ENCODE peak calls at places on chromosomes 4 and X, in four cellular contexts. V is mesothelial cell of epicardium, T is fibroblast of pulmonary artery, J is thoracic aorta. M is an unnamed sample.

GRCh38 chr4:121711263-121712000 is 14.7 kb upstream of the ANXA5 start:
- DNase-seq in J (peak), V (peak), T (peak), M (peak)

GRCh38 chr4:19831644-19832285 is 419.9 kb upstream of the SLIT2 start:
- DNase-seq in T (no peak), J (no peak), V (no peak), M (no peak)

GRCh38 chr4:73341454-73341853 is 62.6 kb upstream of the ALB start:
- DNase-seq in T (peak), J (no peak), V (no peak), M (no peak)

GRCh38 chrX:118745570-118745969 is 18.2 kb downstream of the IL13RA1 start:
- DNase-seq in J (no peak), V (no peak), T (peak), M (no peak)

GRCh38 chrX:68939868-68940267 is 111.0 kb downstream of the EFNB1 start:
- DNase-seq in J (no peak), V (no peak), T (no peak), M (no peak)

GRCh38 chr4:71195932-71196331 is 142.9 kb upstream of the SLC4A4 start:
- DNase-seq in J (no peak), V (no peak), T (no peak), M (no peak)

GRCh38 chrX:13966071-13966850 is 63.4 kb downstream of the GEMIN8 start:
- DNase-seq in V (no peak), J (no peak), T (peak), M (no peak)

GRCh38 chr4:98516042-98516440 is 142.4 kb downstream of the TSPAN5 start:
- DNase-seq in J (no peak), T (peak), V (no peak), M (no peak)

GRCh38 chrX:41958861-41959260 is 35.5 kb upstream of the CASK start:
- DNase-seq in V (no peak), T (no peak), J (no peak), M (no peak)

GRCh38 chr4:103493450-103494159 is 226.2 kb downstream of the TACR3 start:
- DNase-seq in J (no peak), V (no peak), T (no peak), M (no peak)

GRCh38 chr4:36088542-36088941 is 155.8 kb downstream of the ARAP2 start:
- DNase-seq in J (no peak), V (no peak), T (no peak), M (no peak)

GRCh38 chrX:71095971-71096701 is 485 bp downstream of the FOXO4 start:
- DNase-seq in J (no peak), V (no peak), T (no peak), M (no peak)

GRCh38 chr4:152700151-152700550 is 20.4 kb upstream of the TMEM154 start:
- DNase-seq in T (peak), V (no peak), J (no peak), M (no peak)

GRCh38 chr4:19729873-19730735 is 521.6 kb upstream of the SLIT2 start:
- DNase-seq in T (peak), J (no peak), V (no peak), M (no peak)

GRCh38 chr4:186563761-186564160 is 8.4 kb upstream of the MTNR1A start:
- DNase-seq in V (no peak), J (no peak), T (no peak), M (no peak)

GRCh38 chrX:91435465-91435864 is 826 bp downstream of the PABPC5 start:
- DNase-seq in T (no peak), J (no peak), V (no peak), M (no peak)

GRCh38 chr4:61431131-61431530 is 231.0 kb downstream of the ADGRL3 start:
- DNase-seq in J (no peak), T (no peak), V (no peak), M (no peak)

GRCh38 chr4:83552085-83552484 is 16.2 kb downstream of the GPAT3 start:
- DNase-seq in V (no peak), T (peak), J (no peak), M (no peak)

GRCh38 chrX:6225307-6226052 is 3.2 kb downstream of the NLGN4X start:
- DNase-seq in T (no peak), J (no peak), V (no peak), M (no peak)

GRCh38 chr4:82733636-82734035 is 65.0 kb downstream of the SCD5 start:
- DNase-seq in J (no peak), T (peak), V (no peak), M (no peak)

GRCh38 chr4:185830263-185830994 is 18.4 kb upstream of the SORBS2 start:
- DNase-seq in V (no peak), T (no peak), J (no peak), M (no peak)

GRCh38 chr4:114052227-114052626 is 72.8 kb upstream of the ARSJ start:
- DNase-seq in J (no peak), T (no peak), V (no peak), M (no peak)

GRCh38 chrX:10048695-10049094 is 81.5 kb downstream of the CLDN34 start:
- DNase-seq in V (no peak), J (no peak), T (no peak), M (no peak)

GRCh38 chr4:182724414-182724813 is 192.8 kb downstream of the DCTD start:
- DNase-seq in T (no peak), V (no peak), J (no peak), M (no peak)

GRCh38 chr4:109662786-109663185 is 40.5 kb downstream of the CASP6 start:
- DNase-seq in J (no peak), T (no peak), V (no peak), M (no peak)

DNA sequence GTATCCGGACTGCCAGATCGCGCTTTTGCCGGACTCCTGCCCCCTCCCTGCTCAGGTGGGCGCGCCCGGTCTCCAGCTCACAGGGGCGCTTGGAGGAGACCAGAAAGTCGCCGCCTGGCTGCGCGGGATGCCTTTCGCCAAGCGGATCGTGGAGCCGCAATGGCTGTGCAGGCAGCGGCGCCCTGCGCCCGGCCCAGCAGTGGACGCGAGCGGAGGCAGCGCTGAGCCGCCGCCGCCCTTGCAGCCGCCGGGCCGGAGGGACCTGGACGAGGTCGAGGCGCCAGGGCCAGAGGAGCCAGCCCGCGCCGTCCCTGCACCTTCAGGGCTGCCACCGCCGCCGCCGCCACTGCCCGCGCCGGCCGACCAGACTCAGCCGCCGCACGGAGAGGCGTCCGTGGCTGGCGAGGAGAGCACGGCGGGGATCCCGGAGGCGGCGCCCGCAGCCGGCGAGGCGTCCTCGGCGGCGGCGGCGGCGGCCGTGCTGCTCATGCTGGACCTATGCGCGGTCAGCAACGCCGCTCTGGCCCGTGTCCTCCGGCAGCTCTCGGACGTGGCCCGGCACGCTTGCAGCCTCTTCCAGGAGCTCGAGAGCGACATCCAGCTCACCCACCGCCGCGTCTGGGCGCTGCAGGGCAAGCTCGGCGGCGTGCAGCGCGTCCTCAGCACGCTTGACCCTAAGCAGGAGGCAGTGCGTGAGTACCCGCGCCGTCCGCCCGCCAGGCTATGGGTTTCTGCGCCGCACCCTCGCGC is 806 bp downstream of the NHS start:
- DNase-seq in T (peak), V (no peak), J (no peak), M (no peak)
- TF ChIP-seq CTCF in T (no peak), V (no peak), J (no peak), M (no peak)

GRCh38 chr4:95465010-95465409 is 83.8 kb downstream of the UNC5C start:
- DNase-seq in T (no peak), V (no peak), J (no peak), M (no peak)

GRCh38 chr4:95466791-95467190 is 82.0 kb downstream of the UNC5C start:
- DNase-seq in V (no peak), J (no peak), T (no peak), M (no peak)

GRCh38 chr4:95472538-95472937 is 76.2 kb downstream of the UNC5C start:
- DNase-seq in J (no peak), T (no peak), V (no peak), M (no peak)

GRCh38 chr4:95470622-95471021 is 78.2 kb downstream of the UNC5C start:
- DNase-seq in T (no peak), J (no peak), V (no peak), M (no peak)

GRCh38 chr4:95469617-95470016 is 79.2 kb downstream of the UNC5C start:
- DNase-seq in T (no peak), J (no peak), V (no peak), M (no peak)
- TF ChIP-seq CTCF in T (no peak), J (no peak), V (no peak), M (no peak)

DNA sequence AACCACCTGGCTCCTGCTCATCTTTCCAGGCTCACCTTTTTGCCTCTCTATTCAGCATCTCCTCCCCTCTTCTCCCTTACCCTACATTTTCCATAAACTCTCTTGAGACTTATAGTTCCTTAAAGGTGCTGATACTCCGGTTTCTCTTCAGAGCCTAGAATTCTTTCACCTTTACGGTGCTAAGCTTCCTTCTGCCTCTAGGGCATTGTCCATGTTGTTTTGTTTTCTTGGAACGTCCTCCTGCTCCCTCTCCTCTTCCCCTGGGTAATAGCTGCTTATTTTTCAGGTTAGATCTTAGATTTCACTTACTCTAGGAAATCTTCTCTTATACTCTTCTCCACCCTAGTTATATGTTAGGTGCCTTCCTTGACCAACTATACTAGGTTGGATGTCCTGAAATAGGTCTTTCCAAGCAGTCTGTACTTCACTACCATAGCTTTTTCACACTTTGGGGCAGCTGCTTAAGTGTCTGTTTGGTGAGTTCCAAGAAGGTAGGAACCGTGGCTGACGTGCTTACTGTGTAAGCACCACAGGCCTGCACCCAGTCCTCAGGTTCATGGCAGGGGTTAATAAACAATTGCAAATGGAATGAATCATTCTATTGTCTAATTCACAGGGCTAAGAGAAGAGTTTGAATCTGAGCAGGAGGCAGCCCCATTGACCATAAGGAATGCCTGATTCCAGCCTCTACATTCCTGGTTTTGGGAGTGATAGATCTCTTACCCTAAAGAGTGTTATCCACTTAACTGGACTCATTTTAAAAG is 227.5 kb downstream of the MGST2 start:
- DNase-seq in V (no peak), T (peak), J (no peak), M (no peak)
- TF ChIP-seq CTCF in V (no peak), T (peak), J (no peak), M (no peak)

GRCh38 chrX:110852180-110852579 is 56.6 kb upstream of the CHRDL1 start:
- DNase-seq in V (no peak), J (no peak), T (peak), M (no peak)
- TF ChIP-seq CTCF in V (peak), J (no peak), T (peak), M (no peak)

DNA sequence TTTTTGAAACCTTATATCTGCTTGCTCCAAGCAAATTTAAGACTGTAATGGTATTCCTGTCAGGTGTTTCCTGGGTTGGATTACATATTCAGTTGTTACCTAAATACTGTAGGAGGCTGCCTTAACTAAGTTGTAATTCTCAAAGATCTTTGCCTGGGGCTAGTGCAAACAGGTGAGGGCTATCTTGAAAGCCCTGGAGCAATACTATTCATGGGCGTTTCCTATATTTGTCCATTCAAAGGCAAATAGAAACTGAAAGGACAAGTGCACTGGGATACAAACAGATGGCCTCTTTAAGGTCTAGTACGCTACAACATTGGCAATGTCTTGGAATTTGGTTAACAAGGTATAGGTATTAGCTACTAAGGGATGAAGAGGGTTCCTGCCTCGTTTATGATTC is 84.1 kb upstream of the CT45A1 start:
- DNase-seq in J (no peak), T (no peak), V (no peak), M (no peak)
- TF ChIP-seq CTCF in J (no peak), T (no peak), V (no peak), M (no peak)

DNA sequence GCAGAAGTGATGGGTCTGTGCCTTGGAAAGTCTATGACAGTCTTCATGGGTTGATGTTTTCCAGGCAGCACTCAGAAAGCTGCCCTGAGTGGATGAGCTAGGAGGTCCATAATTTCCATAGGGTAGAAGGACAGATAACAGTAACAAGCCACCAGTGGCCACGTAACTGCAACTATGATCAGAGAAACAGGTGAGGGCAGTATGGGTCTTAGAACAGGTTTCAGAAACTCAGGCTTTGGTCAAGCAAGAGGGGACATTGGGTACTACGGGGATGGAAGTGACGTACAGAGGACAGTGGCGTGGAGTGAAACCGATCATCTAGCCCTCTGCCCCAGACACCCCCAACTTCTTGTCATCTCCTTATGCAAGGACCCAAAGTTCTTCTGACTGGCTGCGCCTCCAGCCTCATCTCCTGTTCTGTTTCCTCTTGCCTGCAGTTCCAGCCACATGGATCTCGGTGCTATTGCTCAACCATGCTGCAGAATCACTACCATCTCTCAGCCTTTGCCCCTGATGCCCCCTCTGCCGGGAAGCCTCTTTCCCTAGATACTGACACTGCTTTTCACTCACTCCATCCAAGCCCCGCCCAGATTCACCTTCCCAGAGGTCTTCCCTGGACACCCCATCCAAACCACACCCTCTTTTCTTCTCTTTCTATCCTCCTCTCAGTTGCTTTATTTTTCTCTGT is 123.4 kb downstream of the MFAP3L start:
- DNase-seq in V (no peak), J (no peak), T (no peak), M (no peak)
- TF ChIP-seq CTCF in V (no peak), J (peak), T (no peak), M (no peak)

GRCh38 chrX:8749697-8750096 is 17.8 kb upstream of the ANOS1 start:
- DNase-seq in V (no peak), J (no peak), T (no peak), M (no peak)

GRCh38 chrX:8760021-8760420 is 28.1 kb upstream of the ANOS1 start:
- DNase-seq in V (no peak), J (no peak), T (no peak), M (no peak)

GRCh38 chrX:8755813-8756212 is 23.9 kb upstream of the ANOS1 start:
- DNase-seq in J (no peak), T (no peak), V (no peak), M (no peak)

GRCh38 chrX:8755116-8755515 is 23.2 kb upstream of the ANOS1 start:
- DNase-seq in V (no peak), T (no peak), J (no peak), M (no peak)
- TF ChIP-seq CTCF in V (no peak), T (no peak), J (no peak), M (no peak)

DNA sequence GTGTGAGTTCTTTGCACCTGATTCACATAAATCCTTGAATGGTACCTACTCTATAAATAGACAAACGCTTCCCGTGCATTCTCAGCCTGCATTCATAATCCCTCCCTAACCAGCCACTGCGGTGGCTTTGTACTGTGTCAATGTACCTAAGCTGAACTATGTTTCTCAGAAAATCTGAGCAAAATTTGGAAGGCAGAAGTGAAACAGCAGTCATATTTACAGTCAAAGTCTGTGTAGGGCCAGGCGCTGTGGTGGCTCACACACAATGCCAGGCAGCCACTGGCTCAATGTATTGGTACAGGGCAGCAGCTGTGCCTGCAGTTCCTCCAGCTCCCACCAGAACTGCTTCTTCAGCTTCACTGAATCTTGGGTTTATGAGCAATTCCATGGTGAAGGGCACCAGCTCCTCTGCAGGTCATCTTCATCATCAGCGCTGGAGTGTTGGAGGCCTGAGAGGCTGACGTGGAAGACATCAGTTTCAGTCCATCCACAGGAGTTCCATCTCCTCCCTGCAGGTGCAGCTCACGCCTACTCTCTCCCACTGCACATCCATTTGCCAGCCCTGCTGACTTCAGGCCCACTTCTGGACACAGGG is 32.3 kb upstream of the IRF2 start:
- DNase-seq in T (no peak), V (no peak), J (no peak), M (no peak)
- TF ChIP-seq CTCF in T (peak), V (peak), J (no peak), M (no peak)